ENCODE peak calls at places on chromosomes 16 and 17, in nine cellular contexts. O is CD8-positive, alpha-beta memory T cell; G is kidney; J is Peyer's patch; A is CD8-positive, alpha-beta T cell; X is BE2C; K is mammary epithelial cell; R is HCT116; W is prostate gland. I is an unnamed sample.

GRCh38 chr16:89367538-89368059 is 122.8 kb downstream of the ANKRD11 start:
- DNase-seq in R (no peak), O (no peak), K (no peak), W (no peak), X (no peak), A (no peak), G (peak; percentile 28), J (no peak), I (no peak)

GRCh38 chr17:77475012-77475976 is 334.5 kb downstream of the SEC14L1 start:
- DNase-seq in O (peak; percentile 64), A (peak; percentile 77), W (no peak), K (peak; percentile 85), R (no peak), G (no peak), J (no peak), X (no peak), I (peak; percentile 57)

GRCh38 chr17:62628845-62629555 is 1.5 kb downstream of the MRC2 start:
- DNase-seq in X (peak; percentile 54), W (no peak), J (no peak), G (peak; percentile 79), A (no peak), R (no peak), O (no peak), K (peak; percentile 39), I (peak; percentile 51)

GRCh38 chr16:1771072-1771863 is at the start of gene NME3:
- DNase-seq in X (peak; percentile 77), J (peak; percentile 90), K (peak; percentile 38), G (peak; percentile 93), A (peak; percentile 77), W (peak; percentile 69), R (no peak), O (peak; percentile 69), I (no peak)

GRCh38 chr16:43294-43693 is 10.1 kb downstream of the POLR3K start:
- DNase-seq in G (no peak), R (no peak), O (no peak), A (no peak), W (no peak), J (no peak), K (no peak), X (no peak), I (no peak)

GRCh38 chr16:63457869-63458268 is 1421.6 kb upstream of the CDH8 start:
- DNase-seq in R (no peak), K (no peak), J (no peak), O (no peak), A (no peak), G (no peak), X (no peak), W (no peak), I (no peak)

GRCh38 chr17:29007456-29008455 is 1.9 kb upstream of the SEZ6 start:
- DNase-seq in G (no peak), A (no peak), W (no peak), K (peak; percentile 74), J (no peak), R (peak; percentile 21), O (no peak), X (no peak), I (peak; percentile 81)

GRCh38 chr16:66841366-66841765 is 2.8 kb upstream of the CA7 start:
- DNase-seq in W (no peak), R (no peak), A (no peak), K (no peak), X (no peak), G (no peak), O (no peak), J (no peak), I (no peak)

GRCh38 chr17:21019976-21020575 is 22.7 kb downstream of the USP22 start:
- DNase-seq in G (no peak), W (no peak), X (peak; percentile 34), R (no peak), K (no peak), A (peak; percentile 45), O (peak; percentile 30), J (no peak), I (no peak)

GRCh38 chr17:65514082-65514481 is 47.4 kb downstream of the AXIN2 start:
- DNase-seq in W (no peak), R (no peak), G (no peak), J (no peak), O (no peak), K (peak; percentile 67), X (no peak), A (no peak), I (peak; percentile 93)

GRCh38 chr17:48868916-48869500 is 23.6 kb upstream of the ATP5MC1 start:
- DNase-seq in A (no peak), W (no peak), R (no peak), X (no peak), K (no peak), G (no peak), O (no peak), J (no peak), I (no peak)

GRCh38 chr17:7747586-7747985 is 30.0 kb downstream of the DNAH2 start:
- DNase-seq in A (no peak), O (no peak), W (no peak), X (no peak), J (no peak), G (no peak), K (no peak), R (no peak), I (no peak)

GRCh38 chr16:49596699-49597291 is 223.2 kb downstream of the C16orf78 start:
- DNase-seq in W (no peak), K (no peak), A (no peak), G (no peak), R (no peak), X (peak; percentile 63), J (no peak), O (no peak), I (no peak)

GRCh38 chr17:11928436-11928835 is 68.8 kb downstream of the ZNF18 start:
- DNase-seq in G (no peak), R (no peak), K (no peak), O (no peak), A (no peak), W (no peak), X (no peak), J (no peak), I (no peak)

GRCh38 chr17:7113273-7114071 is 1.1 kb downstream of the ASGR2 start:
- DNase-seq in O (no peak), K (no peak), A (no peak), W (no peak), X (no peak), G (no peak), J (no peak), R (no peak), I (no peak)

GRCh38 chr16:46549477-46549876 is 71.7 kb downstream of the SHCBP1 start:
- DNase-seq in G (no peak), K (no peak), O (no peak), X (no peak), A (no peak), W (no peak), J (no peak), R (no peak), I (no peak)

GRCh38 chr17:35998018-35998545 is 3.3 kb downstream of the CCL15 start:
- DNase-seq in J (no peak), G (no peak), A (no peak), R (no peak), K (no peak), X (no peak), O (no peak), W (no peak), I (no peak)

GRCh38 chr17:28728364-28729200 is at the start of gene NEK8:
- DNase-seq in O (peak; percentile 95), W (peak; percentile 98), A (peak; percentile 98), J (peak; percentile 99), K (peak; percentile 97), X (peak; percentile 89), G (peak; percentile 98), R (peak; percentile 88), I (peak; percentile 97)

GRCh38 chr17:8623591-8623990 is 6.9 kb downstream of the MYH10 start:
- DNase-seq in O (no peak), R (no peak), J (no peak), G (no peak), W (no peak), K (no peak), X (no peak), A (no peak), I (no peak)

GRCh38 chr17:75920045-75920560 is 15.4 kb upstream of the MRPL38 start:
- DNase-seq in X (no peak), A (no peak), W (no peak), K (no peak), J (no peak), G (no peak), R (no peak), O (no peak), I (no peak)

GRCh38 chr16:31897283-31897682 is 23.7 kb downstream of the ZNF267 start:
- DNase-seq in W (no peak), G (no peak), K (no peak), O (no peak), A (no peak), J (no peak), R (no peak), X (no peak), I (no peak)
- H3K36me3 ChIP-seq in W (peaks cover 4% of the 10 kb centered on the region), G (peaks cover 16% of the 10 kb centered on the region), K (peaks cover 19% of the 10 kb centered on the region), O (peaks cover 30% of the 10 kb centered on the region), A (peaks cover 28% of the 10 kb centered on the region), J (peaks cover 75% of the 10 kb centered on the region), R (peaks cover 61% of the 10 kb centered on the region), X (peaks cover 28% of the 10 kb centered on the region), I (peaks cover 83% of the 10 kb centered on the region)

GRCh38 chr17:64145460-64145750 is 15.5 kb upstream of the ERN1 start:
- DNase-seq in W (no peak), R (no peak), K (no peak), X (no peak), A (no peak), O (no peak), G (no peak), J (no peak), I (no peak)
- H3K4me3 ChIP-seq in W (peak overlapping the region; percentile 83), R (peak overlapping the region; percentile 74), K (peak overlapping the region; percentile 54), X (peak overlapping the region; percentile 89), A (peak overlapping the region; percentile 74), O (peak overlapping the region; percentile 86), G (peak overlapping the region; percentile 98), J (peak overlapping the region; percentile 69), I (peak overlapping the region; percentile 81)

DNA sequence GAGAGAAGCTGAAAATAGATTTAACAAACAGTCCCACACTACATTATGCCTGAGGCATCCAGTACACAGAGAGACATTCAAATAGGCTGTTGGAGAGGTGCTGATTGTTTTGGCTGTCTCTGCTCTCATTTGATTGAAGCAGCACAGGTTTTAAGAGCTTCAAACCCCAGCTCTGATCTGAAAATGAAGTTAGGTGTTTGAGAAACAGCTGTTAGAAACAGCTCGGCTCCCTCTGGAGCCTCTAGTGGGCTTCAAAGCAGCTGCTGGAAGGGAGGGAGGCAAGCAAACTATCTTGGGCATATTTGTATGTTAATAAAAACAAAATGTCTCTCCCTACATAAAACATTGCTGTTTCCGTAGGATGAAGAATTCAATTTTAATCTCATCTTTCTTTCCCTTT is 607.3 kb upstream of the GOT2 start:
- DNase-seq in R (no peak), X (no peak), W (no peak), O (no peak), A (no peak), K (no peak), G (no peak), J (no peak), I (no peak)
- H3K9me3 ChIP-seq in R (peaks cover 20% of the 10 kb centered on the region), X (no peaks in the 10 kb centered on the region), W (no peaks in the 10 kb centered on the region), O (no peaks in the 10 kb centered on the region), A (no peaks in the 10 kb centered on the region), K (peaks cover 6% of the 10 kb centered on the region), G (no peaks in the 10 kb centered on the region), J (no peaks in the 10 kb centered on the region), I (no peaks in the 10 kb centered on the region)

GRCh38 chr16:2937170-2937569 is 25.4 kb downstream of the FLYWCH1 start:
- DNase-seq in A (no peak), X (no peak), O (no peak), R (no peak), G (no peak), K (no peak), J (no peak), W (no peak), I (no peak)
- H3K36me3 ChIP-seq in A (peaks cover 24% of the 10 kb centered on the region), X (peaks cover 21% of the 10 kb centered on the region), O (peaks cover 16% of the 10 kb centered on the region), R (peaks cover 16% of the 10 kb centered on the region), G (peaks cover 20% of the 10 kb centered on the region), K (peaks cover 22% of the 10 kb centered on the region), J (peaks cover 85% of the 10 kb centered on the region), W (peaks cover 13% of the 10 kb centered on the region), I (peaks cover 74% of the 10 kb centered on the region)

I was measured in MG63.